ENCODE peak calls at places on chromosome 1, in seven cellular contexts. B is Peyer's patch; S is CD4-positive, alpha-beta T cell; C is fibroblast of lung; Z is GM10248; U is psoas muscle; N is endodermal cell. F is an unnamed sample.
A peak's percentile ranks its signal among the peaks of the same experiment; 100 is the strongest.

GRCh38 chr1:226678701-226679100 is 60.4 kb downstream of the ITPKB start:
- DNase-seq in B (peak; percentile 38), S (no peak), C (no peak), Z (no peak), U (no peak), N (no peak), F (no peak)

GRCh38 chr1:227757781-227758180 is 22.5 kb downstream of the SNAP47 start:
- DNase-seq in B (no peak), S (no peak), C (no peak), Z (no peak), U (no peak), N (no peak), F (no peak)

GRCh38 chr1:207744000-207744534 is 7.8 kb upstream of the CD46 start:
- DNase-seq in B (no peak), S (no peak), C (no peak), Z (no peak), U (no peak), N (no peak), F (no peak)

GRCh38 chr1:30911061-30911954 is 2.8 kb upstream of the SDC3 start:
- DNase-seq in B (peak; percentile 79), S (peak; percentile 35), C (peak; percentile 68), Z (peak; percentile 78), U (peak; percentile 90), N (peak; percentile 96), F (peak; percentile 91)

GRCh38 chr1:225921734-225922709 is 2.0 kb downstream of the PYCR2 start:
- DNase-seq in B (no peak), S (no peak), C (peak; percentile 7), Z (no peak), U (no peak), N (no peak), F (no peak)

GRCh38 chr1:205547932-205548827 is 43.7 kb downstream of the CDK18 start:
- DNase-seq in B (no peak), S (no peak), C (no peak), Z (no peak), U (peak; percentile 40), N (no peak), F (peak; percentile 18)

GRCh38 chr1:9286556-9286955 is 6.1 kb upstream of the SPSB1 start:
- DNase-seq in B (no peak), S (no peak), C (no peak), Z (no peak), U (peak; percentile 5), N (no peak), F (no peak)

GRCh38 chr1:10514490-10515235 is 39.9 kb downstream of the PEX14 start:
- DNase-seq in B (no peak), S (no peak), C (peak; percentile 44), Z (no peak), U (no peak), N (no peak), F (no peak)

GRCh38 chr1:6157528-6158174 is 22.5 kb downstream of the CHD5 start:
- DNase-seq in B (no peak), S (no peak), C (peak; percentile 64), Z (no peak), U (no peak), N (peak; percentile 83), F (peak; percentile 46)

GRCh38 chr1:32337855-32338636 is 2.0 kb upstream of the MARCKSL1 start:
- DNase-seq in B (peak; percentile 65), S (no peak), C (peak; percentile 68), Z (no peak), U (no peak), N (no peak), F (peak; percentile 64)

GRCh38 chr1:19390901-19391595 is 78.9 kb downstream of the SLC66A1 start:
- DNase-seq in B (peak; percentile 62), S (peak; percentile 60), C (peak; percentile 85), Z (peak; percentile 77), U (peak; percentile 75), N (peak; percentile 60), F (peak; percentile 63)

GRCh38 chr1:119766374-119766794 is 2.3 kb downstream of the HMGCS2 start:
- DNase-seq in B (no peak), S (no peak), C (no peak), Z (no peak), U (no peak), N (no peak), F (peak; percentile 73)

GRCh38 chr1:203085528-203086406 is at the start of gene MYOG:
- DNase-seq in B (no peak), S (no peak), C (no peak), Z (no peak), U (peak; percentile 68), N (peak; percentile 51), F (no peak)

GRCh38 chr1:201769966-201770365 is 59.0 kb upstream of the IPO9 start:
- DNase-seq in B (no peak), S (no peak), C (peak; percentile 95), Z (no peak), U (no peak), N (no peak), F (no peak)

GRCh38 chr1:214584805-214585766 is 17.9 kb upstream of the CENPF start:
- DNase-seq in B (no peak), S (no peak), C (peak; percentile 69), Z (peak; percentile 26), U (no peak), N (no peak), F (no peak)

GRCh38 chr1:91406773-91407389 is 2.2 kb upstream of the HFM1 start:
- DNase-seq in B (no peak), S (no peak), C (no peak), Z (no peak), U (no peak), N (no peak), F (no peak)
- TF ChIP-seq CTCF in B (no peak), S (no peak), C (peak; percentile 63), Z (no peak), U (no peak), N (peak; percentile 45), F (no peak)

DNA sequence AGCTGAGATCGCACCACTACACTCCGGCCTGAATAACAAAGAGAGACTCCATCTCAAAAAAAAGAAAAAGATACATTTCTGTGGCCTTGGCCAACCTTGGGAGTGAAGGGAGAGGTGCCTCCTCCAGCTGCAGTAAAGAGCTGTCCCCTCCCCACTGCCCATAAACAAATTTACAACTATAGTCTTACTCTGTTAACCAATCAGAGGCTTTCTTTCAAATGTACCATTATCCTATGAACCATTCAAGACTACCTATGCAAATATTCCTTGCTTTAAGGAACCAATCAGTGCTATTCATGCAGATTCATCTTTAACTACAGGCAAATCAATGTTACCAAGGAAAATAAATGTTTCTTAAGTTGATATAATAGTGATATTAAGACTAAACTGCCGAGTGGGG is 1.0 kb downstream of the CELA2B start:
- DNase-seq in B (no peak), S (no peak), C (no peak), Z (no peak), U (no peak), N (no peak), F (no peak)
- TF ChIP-seq CTCF in B (no peak), S (no peak), C (no peak), Z (no peak), U (no peak), N (no peak), F (no peak)

GRCh38 chr1:115330480-115331013 is 7.5 kb downstream of the NGF start:
- DNase-seq in B (no peak), S (no peak), C (peak; percentile 91), Z (no peak), U (no peak), N (no peak), F (no peak)
- TF ChIP-seq CTCF in B (no peak), S (no peak), C (peak; percentile 21), Z (no peak), U (no peak), N (peak; percentile 14), F (no peak)

GRCh38 chr1:160675641-160676410 is 29.0 kb upstream of the SLAMF1 start:
- DNase-seq in B (peak; percentile 76), S (peak; percentile 75), C (peak; percentile 55), Z (peak; percentile 67), U (peak; percentile 67), N (peak; percentile 92), F (peak; percentile 70)
- TF ChIP-seq CTCF in B (peak; percentile 63), S (peak; percentile 79), C (peak; percentile 77), Z (peak; percentile 90), U (peak; percentile 43), N (peak; percentile 93), F (peak; percentile 62)

DNA sequence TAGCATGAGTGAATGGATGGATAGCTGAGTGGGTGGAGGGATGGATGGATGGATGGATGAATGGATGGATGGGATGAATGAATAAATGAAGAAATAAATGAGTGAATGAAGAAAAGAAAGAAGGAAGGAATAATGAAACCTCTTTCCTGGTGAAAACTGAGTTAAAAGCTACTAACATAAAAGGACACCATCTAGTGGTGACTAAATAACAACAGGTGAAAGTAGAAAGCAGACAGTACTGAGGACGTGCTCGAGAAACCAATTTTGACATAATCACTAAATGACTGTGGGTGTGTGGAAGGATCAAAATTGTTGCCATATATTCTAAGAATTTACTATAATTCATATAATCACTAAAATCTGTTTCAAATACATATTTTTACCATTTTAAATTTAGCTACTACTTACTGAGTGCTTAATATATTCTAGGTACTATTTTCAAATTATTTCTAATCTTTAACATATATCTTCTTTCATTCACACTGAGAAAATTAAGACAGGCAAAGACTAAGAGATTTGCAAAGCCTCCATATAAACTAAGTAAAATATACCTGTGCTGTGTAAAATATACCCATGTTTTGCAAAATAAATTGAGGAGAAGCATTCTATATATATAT is 522.9 kb downstream of the LRRIQ3 start:
- DNase-seq in B (no peak), S (no peak), C (peak; percentile 8), Z (peak; percentile 6), U (no peak), N (no peak), F (no peak)
- TF ChIP-seq CTCF in B (peak; percentile 56), S (no peak), C (peak; percentile 30), Z (peak; percentile 48), U (peak; percentile 24), N (peak; percentile 83), F (peak; percentile 41)